ENCODE peak calls at places on chromosomes 13 and 19, in ten cellular contexts. S, N, X, T, W, Y, P, R, E and G are unnamed samples. For H3K4me1, the result is how much of the 10 kb centered on the place peaks cover.

GRCh38 chr13:43664700-43665191 is 122.0 kb downstream of the ENOX1 start:
- DNase-seq in S (no peak), N (peak), X (peak), T (peak), W (no peak), Y (peak), P (peak), R (no peak), E (no peak), G (peak)

GRCh38 chr13:76641056-76641455 is 245.1 kb downstream of the KCTD12 start:
- DNase-seq in S (no peak), N (no peak), X (no peak), T (no peak), W (no peak), Y (no peak), P (no peak), R (no peak), E (no peak), G (no peak)

GRCh38 chr13:36528105-36528504 is 95.8 kb downstream of the CCNA1 start:
- DNase-seq in S (no peak), N (no peak), X (no peak), T (no peak), W (no peak), Y (no peak), P (no peak), R (no peak), E (no peak), G (no peak)

GRCh38 chr13:34308725-34309124 is 490.8 kb downstream of the RFC3 start:
- DNase-seq in S (no peak), N (no peak), X (no peak), T (no peak), W (no peak), Y (no peak), P (no peak), R (no peak), E (no peak), G (no peak)

GRCh38 chr13:101150998-101151397 is 265.3 kb downstream of the NALCN start:
- DNase-seq in S (no peak), N (no peak), X (peak), T (no peak), W (peak), Y (peak), P (peak), R (no peak), E (no peak), G (no peak)

GRCh38 chr19:19487077-19488040 is 28.0 kb downstream of the TSSK6 start:
- DNase-seq in S (no peak), N (no peak), X (no peak), T (no peak), W (no peak), Y (no peak), P (no peak), R (no peak), E (no peak), G (no peak)

GRCh38 chr13:113364371-113364932 is 522 bp upstream of the GRTP1 start:
- DNase-seq in S (no peak), N (no peak), X (no peak), T (no peak), W (peak), Y (peak), P (no peak), R (no peak), E (no peak), G (peak)

GRCh38 chr19:58559275-58560006 is 1.0 kb upstream of the UBE2M start:
- DNase-seq in S (peak), N (peak), X (peak), T (peak), W (peak), Y (peak), P (peak), R (peak), E (peak), G (peak)

GRCh38 chr19:31461814-31462539 is 112.7 kb upstream of the TSHZ3 start:
- DNase-seq in S (no peak), N (no peak), X (no peak), T (no peak), W (no peak), Y (no peak), P (no peak), R (no peak), E (no peak), G (no peak)

GRCh38 chr13:41040584-41041334 is 20.6 kb upstream of the WBP4 start:
- DNase-seq in S (no peak), N (no peak), X (no peak), T (no peak), W (no peak), Y (no peak), P (peak), R (no peak), E (no peak), G (no peak)

GRCh38 chr19:13016628-13017305 is 21.5 kb downstream of the NFIX start:
- DNase-seq in S (no peak), N (no peak), X (no peak), T (no peak), W (no peak), Y (no peak), P (no peak), R (no peak), E (no peak), G (no peak)

GRCh38 chr19:7869453-7869909 is 4.7 kb downstream of the PRR36 start:
- DNase-seq in S (peak), N (peak), X (peak), T (peak), W (no peak), Y (peak), P (peak), R (peak), E (no peak), G (peak)

GRCh38 chr19:52648336-52648990 is 10.3 kb upstream of the ZNF83 start:
- DNase-seq in S (no peak), N (no peak), X (no peak), T (no peak), W (no peak), Y (no peak), P (peak), R (no peak), E (no peak), G (no peak)

GRCh38 chr13:27283906-27284523 is 13.4 kb downstream of the RASL11A start:
- DNase-seq in S (no peak), N (no peak), X (peak), T (no peak), W (no peak), Y (peak), P (no peak), R (no peak), E (no peak), G (peak)

GRCh38 chr13:32586022-32586900 is at the start of gene PDS5B:
- DNase-seq in S (peak), N (peak), X (peak), T (peak), W (peak), Y (peak), P (peak), R (peak), E (peak), G (peak)

GRCh38 chr13:75250526-75251183 is 231.3 kb downstream of the TBC1D4 start:
- DNase-seq in S (no peak), N (no peak), X (no peak), T (no peak), W (no peak), Y (no peak), P (peak), R (no peak), E (no peak), G (no peak)

GRCh38 chr13:47859129-47859528 is 141.9 kb downstream of the SUCLA2 start:
- DNase-seq in S (no peak), N (no peak), X (no peak), T (no peak), W (no peak), Y (no peak), P (no peak), R (no peak), E (no peak), G (no peak)

GRCh38 chr19:43524922-43525835 is 1.8 kb downstream of the ETHE1 start:
- DNase-seq in S (peak), N (peak), X (peak), T (peak), W (peak), Y (peak), P (peak), R (peak), E (peak), G (peak)

GRCh38 chr19:51366999-51367564 is 894 bp upstream of the ETFB start:
- DNase-seq in S (peak), N (no peak), X (no peak), T (peak), W (no peak), Y (no peak), P (no peak), R (no peak), E (no peak), G (peak)

GRCh38 chr19:10158071-10158470 is 36.7 kb downstream of the DNMT1 start:
- DNase-seq in S (no peak), N (no peak), X (no peak), T (no peak), W (no peak), Y (no peak), P (no peak), R (no peak), E (no peak), G (no peak)

GRCh38 chr19:54030895-54031586 is 32.7 kb downstream of the VSTM1 start:
- DNase-seq in S (no peak), N (no peak), X (no peak), T (no peak), W (no peak), Y (no peak), P (peak), R (no peak), E (no peak), G (no peak)

GRCh38 chr13:28796938-28797257 is 23.2 kb upstream of the MTUS2 start:
- DNase-seq in S (no peak), N (no peak), X (no peak), T (no peak), W (no peak), Y (no peak), P (no peak), R (no peak), E (no peak), G (no peak)

GRCh38 chr13:28792992-28793391 is 27.1 kb upstream of the MTUS2 start:
- DNase-seq in S (no peak), N (no peak), X (peak), T (no peak), W (no peak), Y (no peak), P (peak), R (no peak), E (no peak), G (no peak)

GRCh38 chr13:28794370-28794769 is 25.8 kb upstream of the MTUS2 start:
- DNase-seq in S (no peak), N (no peak), X (no peak), T (no peak), W (no peak), Y (no peak), P (no peak), R (no peak), E (no peak), G (no peak)
- H3K4me1 ChIP-seq in S (under half), N (under half), X (under half), T (under half), W (under half), Y (under half), P (under half), R (under half), E (under half), G (under half)

GRCh38 chr19:44890366-44891015 is 563 bp upstream of the TOMM40 start:
- DNase-seq in S (peak), N (no peak), X (peak), T (no peak), W (peak), Y (peak), P (peak), R (peak), E (peak), G (no peak)
- TF ChIP-seq POLR2A in S (peak), N (peak), X (peak), T (peak), W (peak), Y (peak), P (peak), R (peak), E (peak), G (peak)

DNA sequence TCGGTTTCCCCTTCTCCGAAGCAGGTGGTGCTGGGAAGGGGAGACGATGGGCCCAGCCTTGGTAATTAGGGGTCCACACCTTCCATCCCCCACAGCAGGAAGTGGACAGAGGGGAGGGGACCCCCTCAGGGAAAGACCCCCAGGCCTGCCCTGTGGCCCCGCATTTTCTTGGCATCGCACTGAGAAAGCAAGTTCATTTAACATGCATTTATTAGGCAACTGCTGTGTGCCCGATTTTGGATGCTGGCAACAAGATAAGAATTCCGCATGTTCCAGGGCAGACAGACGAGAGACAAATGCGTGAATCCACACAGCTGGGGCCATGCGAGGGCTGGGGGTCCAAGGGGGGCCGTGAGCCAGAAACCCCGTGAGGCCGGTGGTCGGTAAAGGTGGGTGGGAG is 28.4 kb downstream of the ARID3A start:
- DNase-seq in S (no peak), N (no peak), X (no peak), T (no peak), W (no peak), Y (no peak), P (no peak), R (no peak), E (no peak), G (no peak)
- H3K4me1 ChIP-seq in S (under half), N (under half), X (half or more), T (under half), W (under half), Y (under half), P (under half), R (under half), E (half or more), G (under half)

DNA sequence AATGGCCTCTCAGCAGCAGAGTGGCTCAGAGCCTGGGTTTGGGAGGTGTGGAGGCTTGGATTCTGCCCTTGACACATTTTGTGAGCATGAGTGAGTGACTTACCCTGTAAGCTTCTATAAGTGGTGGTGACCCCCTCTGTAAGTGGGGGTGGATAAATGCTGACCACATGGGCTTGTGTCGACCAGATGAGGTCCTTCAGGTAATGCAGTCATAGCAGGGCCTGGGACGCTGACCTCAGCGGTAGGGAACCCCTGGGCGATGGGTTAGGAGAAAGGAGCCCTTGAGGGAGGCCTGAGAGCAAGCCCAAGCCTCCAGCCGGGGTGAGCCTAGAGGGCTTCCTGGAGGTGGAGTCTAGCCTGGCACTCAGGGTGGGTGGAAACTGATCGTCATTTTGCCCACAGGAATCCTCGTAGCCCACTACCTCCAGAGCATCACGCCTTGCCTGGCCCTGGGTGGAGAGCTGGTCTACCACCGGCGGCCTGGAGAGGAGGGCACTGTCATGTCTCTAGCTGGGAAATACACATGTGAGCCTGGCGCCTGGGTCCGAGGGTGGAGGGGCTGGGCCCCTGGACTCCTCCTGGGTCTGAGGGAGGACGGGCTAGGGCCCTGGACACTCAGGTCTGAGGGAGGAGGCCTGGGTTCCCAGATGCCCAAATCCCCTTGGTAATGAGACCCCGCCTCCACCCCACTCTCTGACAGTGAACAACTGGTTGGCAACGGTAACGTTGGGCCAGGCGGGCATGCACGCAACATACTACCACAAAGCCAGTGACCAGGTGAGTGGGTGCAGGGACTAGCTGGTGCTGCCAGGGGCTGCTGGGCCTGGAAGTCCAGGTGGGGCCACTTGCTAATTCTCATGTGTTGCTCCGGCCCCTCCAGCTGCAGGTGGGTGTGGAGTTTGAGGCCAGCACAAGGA is 5.0 kb upstream of the APOE start:
- DNase-seq in S (no peak), N (peak), X (no peak), T (no peak), W (no peak), Y (no peak), P (no peak), R (no peak), E (no peak), G (no peak)
- TF ChIP-seq POLR2A in S (no peak), N (no peak), X (no peak), T (no peak), W (no peak), Y (no peak), P (no peak), R (no peak), E (no peak), G (no peak)

DNA sequence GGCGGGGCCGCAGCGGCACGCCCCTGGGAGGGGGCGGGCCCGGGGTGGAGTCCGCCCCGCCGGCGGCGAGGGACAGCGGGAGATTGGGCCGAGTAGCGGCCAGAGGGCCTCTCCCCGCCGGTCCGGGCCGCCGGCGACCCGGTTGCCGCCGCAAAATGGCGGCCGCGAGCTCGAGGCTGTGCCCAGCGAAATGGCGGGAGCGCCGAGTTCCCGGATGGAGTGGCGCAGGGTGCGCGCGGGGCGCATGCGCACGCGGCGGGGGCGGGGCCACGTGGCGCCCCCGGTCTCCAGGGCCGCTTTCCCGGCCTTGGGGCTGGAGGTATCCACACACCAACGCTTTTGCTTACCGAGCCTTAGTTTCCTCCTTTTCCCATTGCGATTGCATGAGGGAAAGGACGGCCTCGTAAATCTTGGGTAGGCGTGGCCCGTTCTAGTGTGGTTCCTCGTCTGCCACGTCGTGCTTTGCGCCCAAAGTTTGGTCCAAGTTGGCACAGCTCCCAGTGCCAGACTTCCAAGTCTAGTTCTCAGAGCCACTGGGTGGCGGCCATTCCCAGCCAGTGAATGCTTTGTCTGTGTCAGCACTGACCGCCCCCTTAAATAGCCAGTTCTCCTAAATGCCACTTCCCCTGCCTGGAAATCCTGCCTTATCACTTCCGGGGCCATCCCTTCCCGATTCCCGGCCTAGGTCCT is 491 bp downstream of the CIRBP start:
- DNase-seq in S (peak), N (peak), X (peak), T (peak), W (peak), Y (peak), P (peak), R (peak), E (no peak), G (peak)
- H3K4me1 ChIP-seq in S (half or more), N (under half), X (half or more), T (under half), W (half or more), Y (half or more), P (under half), R (half or more), E (under half), G (half or more)

GRCh38 chr13:97275775-97276501 is 53.8 kb downstream of the MBNL2 start:
- DNase-seq in S (no peak), N (no peak), X (no peak), T (no peak), W (no peak), Y (no peak), P (no peak), R (no peak), E (no peak), G (no peak)

GRCh38 chr13:97273341-97273831 is 51.3 kb downstream of the MBNL2 start:
- DNase-seq in S (no peak), N (no peak), X (no peak), T (peak), W (no peak), Y (no peak), P (no peak), R (no peak), E (no peak), G (no peak)

GRCh38 chr13:97275265-97275664 is 53.1 kb downstream of the MBNL2 start:
- DNase-seq in S (no peak), N (no peak), X (no peak), T (no peak), W (no peak), Y (no peak), P (peak), R (no peak), E (no peak), G (no peak)

GRCh38 chr13:97276862-97277269 is 54.7 kb downstream of the MBNL2 start:
- DNase-seq in S (no peak), N (no peak), X (no peak), T (no peak), W (no peak), Y (no peak), P (no peak), R (no peak), E (no peak), G (no peak)

DNA sequence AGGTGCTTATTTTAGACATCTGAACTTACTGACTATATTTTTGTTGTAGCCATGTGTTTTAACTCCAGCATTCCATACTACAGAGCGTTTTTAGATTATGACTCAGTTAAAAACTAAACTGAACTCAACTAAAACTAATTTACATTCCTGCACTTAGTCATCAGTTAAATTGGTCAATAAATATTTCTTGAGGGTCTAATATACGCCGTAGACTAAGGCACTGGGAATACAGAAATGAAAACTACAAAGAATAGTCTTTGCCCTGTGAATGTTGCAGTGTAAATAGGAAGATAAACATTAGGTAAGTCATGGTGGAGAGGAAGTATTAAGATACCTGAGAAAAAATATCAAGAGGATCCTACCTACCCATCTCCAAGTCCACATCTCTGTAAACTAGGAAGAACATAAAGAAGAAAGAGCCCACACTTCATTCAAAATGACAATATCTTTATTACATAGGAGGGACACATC is 52.7 kb downstream of the MBNL2 start:
- DNase-seq in S (no peak), N (no peak), X (no peak), T (no peak), W (no peak), Y (no peak), P (peak), R (no peak), E (no peak), G (no peak)
- TF ChIP-seq POLR2A in S (no peak), N (no peak), X (no peak), T (no peak), W (no peak), Y (no peak), P (no peak), R (no peak), E (no peak), G (no peak)

DNA sequence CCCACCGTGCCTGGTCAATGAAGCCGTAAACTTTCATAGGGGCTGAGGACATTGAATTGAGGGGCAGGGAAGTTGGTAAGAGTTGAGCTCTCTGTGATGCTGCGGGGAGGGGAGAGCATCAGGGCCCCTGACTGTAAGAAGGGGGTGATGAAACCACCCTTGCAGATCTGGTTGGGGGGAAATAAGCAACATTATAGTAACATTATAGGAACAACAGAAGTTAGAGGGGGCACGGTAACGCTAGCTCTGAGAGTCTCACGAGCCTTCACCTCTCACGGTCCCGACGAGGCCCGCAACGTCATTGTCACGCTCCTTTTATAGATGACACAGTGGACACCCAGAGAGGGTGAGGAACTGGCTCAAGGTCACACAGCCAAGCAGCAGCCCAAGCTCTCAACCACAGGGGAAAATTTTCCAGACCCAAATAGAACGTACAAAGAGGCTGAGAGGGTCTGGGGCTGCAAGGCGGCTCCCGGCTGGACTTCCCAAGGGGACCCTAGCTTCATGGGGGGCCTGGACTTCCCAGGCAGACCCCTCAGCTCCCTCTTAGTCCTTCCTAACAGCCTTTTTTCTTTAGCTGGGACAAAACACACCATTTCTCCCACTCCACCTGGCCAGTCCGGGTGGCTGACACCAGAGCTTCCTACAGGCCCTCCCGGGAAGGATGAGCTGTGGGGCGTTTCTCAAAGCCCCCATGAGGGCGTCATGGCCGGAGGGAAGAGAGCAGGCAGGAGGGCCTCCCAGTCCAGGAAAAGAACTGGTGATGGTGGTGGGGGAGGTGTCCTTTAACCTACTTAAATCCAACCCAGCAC is 4.1 kb downstream of the TLE5 start:
- DNase-seq in S (no peak), N (no peak), X (no peak), T (no peak), W (no peak), Y (no peak), P (no peak), R (no peak), E (no peak), G (no peak)
- H3K4me1 ChIP-seq in S (under half), N (under half), X (half or more), T (under half), W (under half), Y (under half), P (under half), R (half or more), E (under half), G (under half)